ENCODE peak calls at places on chromosomes 2 and 18, in five cellular contexts. L is nephron progenitor cell, B is spleen, D is astrocyte, M is H9. J is an unnamed sample.

GRCh38 chr18:24600076-24600654 is 139.7 kb downstream of the HRH4 start:
- DNase-seq in L (peak; percentile 25), B (no peak), D (peak; percentile 36), M (no peak), J (peak; percentile 20)

GRCh38 chr2:232893834-232894233 is 23.8 kb downstream of the SNORC start:
- DNase-seq in L (no peak), B (no peak), D (no peak), M (peak; percentile 25), J (no peak)

GRCh38 chr2:23905155-23905554 is 21.8 kb downstream of the ATAD2B start:
- DNase-seq in L (no peak), B (no peak), D (peak; percentile 65), M (no peak), J (no peak)

GRCh38 chr2:66888791-66889631 is 454.1 kb downstream of the MEIS1 start:
- DNase-seq in L (no peak), B (no peak), D (peak; percentile 100), M (no peak), J (peak; percentile 100)

GRCh38 chr18:75065251-75066000 is 143.5 kb downstream of the PTGR3 start:
- DNase-seq in L (no peak), B (no peak), D (no peak), M (no peak), J (no peak)

GRCh38 chr2:39781697-39782096 is 2.6 kb upstream of the THUMPD2 start:
- DNase-seq in L (no peak), B (no peak), D (no peak), M (no peak), J (no peak)

GRCh38 chr2:222300725-222301295 is 2.0 kb upstream of the PAX3 start:
- DNase-seq in L (no peak), B (peak; percentile 47), D (no peak), M (no peak), J (no peak)

GRCh38 chr18:70420151-70420898 is 131.5 kb downstream of the SOCS6 start:
- DNase-seq in L (no peak), B (no peak), D (peak; percentile 72), M (no peak), J (peak; percentile 74)

GRCh38 chr2:230068658-230069080 is at the start of gene SLC16A14:
- DNase-seq in L (peak; percentile 27), B (no peak), D (peak; percentile 53), M (peak; percentile 53), J (no peak)

GRCh38 chr18:47263197-47263827 is 11.9 kb upstream of the SKOR2 start:
- DNase-seq in L (peak; percentile 60), B (peak; percentile 62), D (no peak), M (peak; percentile 80), J (no peak)

GRCh38 chr2:205259131-205259530 is 423.2 kb upstream of the NRP2 start:
- DNase-seq in L (no peak), B (no peak), D (peak; percentile 18), M (no peak), J (no peak)

GRCh38 chr2:37809525-37809924 is 115.6 kb upstream of the RMDN2 start:
- DNase-seq in L (no peak), B (no peak), D (no peak), M (no peak), J (no peak)

GRCh38 chr18:13286456-13287125 is 68.0 kb downstream of the LDLRAD4 start:
- DNase-seq in L (no peak), B (no peak), D (no peak), M (no peak), J (no peak)

GRCh38 chr18:64618390-64618789 is 469.5 kb upstream of the LINC00305 start:
- DNase-seq in L (no peak), B (no peak), D (no peak), M (no peak), J (no peak)

GRCh38 chr2:20625920-20626697 is 24.8 kb downstream of the HS1BP3 start:
- DNase-seq in L (no peak), B (peak; percentile 47), D (no peak), M (no peak), J (no peak)

GRCh38 chr2:26243643-26244478 is 571 bp downstream of the HADHA start:
- DNase-seq in L (no peak), B (no peak), D (peak; percentile 23), M (peak; percentile 33), J (no peak)

GRCh38 chr2:119838179-119838578 is 78.5 kb downstream of the PTPN4 start:
- DNase-seq in L (no peak), B (no peak), D (no peak), M (no peak), J (no peak)

GRCh38 chr2:234913208-234913626 is 38.6 kb upstream of the SH3BP4 start:
- DNase-seq in L (no peak), B (no peak), D (peak; percentile 52), M (no peak), J (peak; percentile 11)

GRCh38 chr2:119943058-119943457 is 69.8 kb upstream of the EPB41L5 start:
- DNase-seq in L (no peak), B (no peak), D (no peak), M (no peak), J (peak; percentile 8)

GRCh38 chr2:240259924-240260529 is 119.6 kb upstream of the OTOS start:
- DNase-seq in L (no peak), B (peak; percentile 45), D (no peak), M (no peak), J (no peak)

GRCh38 chr2:168185583-168186274 is 61.7 kb downstream of the STK39 start:
- DNase-seq in L (no peak), B (no peak), D (no peak), M (no peak), J (no peak)

GRCh38 chr2:66428986-66429612 is 5.8 kb upstream of the MEIS1 start:
- DNase-seq in L (no peak), B (no peak), D (peak; percentile 38), M (no peak), J (no peak)

GRCh38 chr2:189570565-189570964 is 10.0 kb downstream of the SLC40A1 start:
- DNase-seq in L (no peak), B (no peak), D (peak; percentile 89), M (no peak), J (no peak)

GRCh38 chr2:125745514-125745913 is 910.4 kb upstream of the GYPC start:
- DNase-seq in L (peak; percentile 35), B (no peak), D (no peak), M (peak; percentile 79), J (no peak)

GRCh38 chr2:188666503-188666902 is 307.7 kb upstream of the COL3A1 start:
- DNase-seq in L (no peak), B (no peak), D (no peak), M (no peak), J (no peak)

GRCh38 chr18:26854292-26854881 is 11.1 kb downstream of the AQP4 start:
- DNase-seq in L (no peak), B (no peak), D (no peak), M (peak; percentile 56), J (no peak)

GRCh38 chr2:144224446-144224845 is 295.5 kb downstream of the ZEB2 start:
- DNase-seq in L (no peak), B (no peak), D (no peak), M (no peak), J (no peak)

GRCh38 chr2:12896283-12897014 is 179.7 kb downstream of the TRIB2 start:
- DNase-seq in L (no peak), B (no peak), D (no peak), M (no peak), J (no peak)

GRCh38 chr2:195563857-195564512 is 93.0 kb upstream of the SLC39A10 start:
- DNase-seq in L (no peak), B (peak; percentile 60), D (peak; percentile 85), M (no peak), J (peak; percentile 91)

GRCh38 chr2:26043862-26044736 is 10.2 kb downstream of the RAB10 start:
- DNase-seq in L (no peak), B (no peak), D (peak; percentile 32), M (no peak), J (no peak)

GRCh38 chr18:20971886-20972267 is 139.7 kb downstream of the ROCK1 start:
- DNase-seq in L (no peak), B (no peak), D (no peak), M (no peak), J (no peak)

GRCh38 chr18:245282-245847 is 22.5 kb downstream of the THOC1 start:
- DNase-seq in L (no peak), B (no peak), D (no peak), M (no peak), J (no peak)

GRCh38 chr18:46340716-46341115 is 236.5 kb downstream of the HAUS1 start:
- DNase-seq in L (no peak), B (peak; percentile 45), D (no peak), M (no peak), J (no peak)

GRCh38 chr2:62265116-62265515 is 69.2 kb downstream of the B3GNT2 start:
- DNase-seq in L (no peak), B (no peak), D (no peak), M (no peak), J (no peak)

GRCh38 chr2:118046628-118047210 is 32.8 kb upstream of the CCDC93 start:
- DNase-seq in L (no peak), B (no peak), D (peak; percentile 35), M (no peak), J (no peak)

GRCh38 chr2:148645135-148645924 is 779 bp downstream of the EPC2 start:
- DNase-seq in L (peak; percentile 94), B (peak; percentile 99), D (peak; percentile 80), M (peak; percentile 90), J (peak; percentile 41)
- TF ChIP-seq CTCF in L (no peak), B (peak; percentile 58), D (no peak), M (no peak), J (peak; percentile 65)

DNA sequence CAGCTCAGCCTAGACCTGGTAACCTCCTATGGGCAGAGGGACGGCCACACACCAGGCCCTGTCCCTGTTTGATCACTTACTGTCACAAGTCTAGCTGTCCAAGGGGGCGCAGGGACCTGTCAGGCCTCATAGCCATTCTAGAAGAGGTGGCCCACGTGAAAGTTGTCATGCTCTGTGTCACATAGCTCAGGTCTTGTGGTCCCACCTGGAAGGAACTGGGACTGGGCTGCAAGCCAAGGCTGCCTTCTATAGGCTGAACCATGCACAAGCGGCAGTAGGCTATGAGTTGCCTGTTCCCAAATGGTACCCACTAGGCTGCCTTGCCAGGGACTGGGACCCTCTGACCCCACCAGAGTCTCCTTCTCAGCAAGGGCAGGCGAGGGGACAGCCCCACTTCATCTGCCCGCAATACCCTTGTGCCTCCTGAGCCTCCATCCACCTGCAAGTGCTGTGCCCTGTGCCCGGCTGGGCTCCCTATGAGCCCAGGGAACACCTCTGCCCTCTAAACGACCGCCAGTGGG is 177.5 kb downstream of the ANAPC1 start:
- DNase-seq in L (no peak), B (no peak), D (no peak), M (no peak), J (no peak)
- TF ChIP-seq CTCF in L (no peak), B (no peak), D (no peak), M (no peak), J (no peak)

GRCh38 chr2:180240774-180241173 is 233.7 kb upstream of the CWC22 start:
- DNase-seq in L (no peak), B (no peak), D (no peak), M (no peak), J (no peak)
- TF ChIP-seq CTCF in L (no peak), B (no peak), D (peak; percentile 22), M (peak; percentile 47), J (peak; percentile 32)

GRCh38 chr2:78465707-78466106 is 559.8 kb upstream of the REG3G start:
- DNase-seq in L (no peak), B (no peak), D (no peak), M (no peak), J (no peak)
- TF ChIP-seq CTCF in L (no peak), B (no peak), D (no peak), M (peak; percentile 40), J (no peak)